ENCODE peak calls at places on chromosome 12, in six cellular contexts. E is ovary, G is A549, F is IMR-90, O is spleen, P is upper lobe of left lung. R is an unnamed sample.

GRCh38 chr12:11408096-11408495 is 12.7 kb upstream of the PRB2 start:
- DNase-seq in G (no peak), P (no peak), O (no peak), E (no peak), F (no peak), R (no peak)

GRCh38 chr12:3795096-3795799 is 42.3 kb upstream of the CRACR2A start:
- DNase-seq in O (no peak), F (no peak), G (no peak), E (no peak), P (no peak), R (no peak)

GRCh38 chr12:51391047-51391837 is at the start of gene GALNT6:
- DNase-seq in P (peak; percentile 69), F (no peak), G (peak; percentile 51), O (peak; percentile 92), E (no peak), R (no peak)

GRCh38 chr12:114920828-114921579 is 237.0 kb upstream of the TBX3 start:
- DNase-seq in E (no peak), G (no peak), P (no peak), O (no peak), F (peak; percentile 46), R (no peak)

GRCh38 chr12:10154145-10154496 is 17.8 kb downstream of the OLR1 start:
- DNase-seq in G (no peak), O (no peak), E (no peak), F (no peak), P (no peak), R (no peak)

GRCh38 chr12:25723921-25724491 is 170.9 kb upstream of the LMNTD1 start:
- DNase-seq in G (no peak), E (no peak), F (no peak), P (no peak), O (no peak), R (no peak)

GRCh38 chr12:19382111-19382526 is 57.2 kb upstream of the AEBP2 start:
- DNase-seq in O (peak; percentile 32), P (no peak), G (peak; percentile 87), F (peak; percentile 93), E (no peak), R (no peak)

GRCh38 chr12:44672042-44672441 is 204.1 kb downstream of the NELL2 start:
- DNase-seq in E (no peak), F (no peak), P (no peak), O (peak; percentile 59), G (no peak), R (no peak)

DNA sequence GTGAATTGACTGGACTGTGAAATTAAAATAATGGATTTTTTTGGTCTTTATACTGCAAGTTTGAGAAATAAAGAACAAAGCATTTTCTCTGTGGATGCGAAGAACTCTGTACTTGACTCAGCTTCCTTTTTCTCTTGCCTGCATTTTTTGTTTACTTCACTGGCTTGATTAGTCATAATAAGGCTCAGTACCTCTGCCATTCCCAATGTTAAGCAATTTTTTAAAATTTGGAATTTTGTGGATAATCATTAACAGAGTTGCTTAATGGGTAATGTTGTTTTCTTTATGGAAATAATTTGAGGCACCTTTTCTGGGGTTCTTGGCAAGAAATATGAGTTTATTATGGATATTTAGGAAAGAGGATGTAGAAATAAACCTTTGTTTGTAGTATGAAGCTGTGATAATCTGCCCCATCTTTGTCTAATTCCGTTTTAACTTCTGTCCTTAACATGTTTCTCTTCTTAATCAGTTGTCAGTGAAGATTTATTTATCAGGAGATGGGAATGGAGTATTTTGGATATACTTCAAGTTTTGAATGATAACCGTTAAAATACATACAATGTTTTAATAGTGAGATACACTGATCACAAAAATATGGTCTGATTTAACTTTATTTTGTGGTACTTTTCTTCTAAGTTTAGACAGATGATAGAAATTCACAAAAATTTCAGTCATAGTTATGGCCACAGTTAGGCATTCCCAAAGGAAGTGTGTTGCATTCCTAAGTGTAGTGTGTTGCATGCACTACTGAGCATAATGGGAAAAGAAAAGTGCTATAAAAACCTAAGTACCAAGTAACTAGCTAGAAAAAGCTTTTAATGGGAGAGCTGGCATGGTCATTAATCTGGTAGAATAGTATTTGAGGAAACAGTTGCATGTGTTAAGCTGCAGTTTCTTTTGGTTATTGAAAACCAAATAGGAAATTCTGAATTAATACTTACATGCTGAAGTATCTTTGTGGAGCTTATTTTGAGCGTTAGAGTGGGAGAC is 27.7 kb downstream of the WNK1 start:
- DNase-seq in O (no peak), E (no peak), P (no peak), F (peak; percentile 74), G (peak; percentile 35), R (no peak)
- H3K4me3 ChIP-seq in O (no peak overlapping the region), E (no peak overlapping the region), P (no peak overlapping the region), F (no peak overlapping the region), G (peak overlapping the region; percentile 23), R (peak overlapping the region; percentile 5)

DNA sequence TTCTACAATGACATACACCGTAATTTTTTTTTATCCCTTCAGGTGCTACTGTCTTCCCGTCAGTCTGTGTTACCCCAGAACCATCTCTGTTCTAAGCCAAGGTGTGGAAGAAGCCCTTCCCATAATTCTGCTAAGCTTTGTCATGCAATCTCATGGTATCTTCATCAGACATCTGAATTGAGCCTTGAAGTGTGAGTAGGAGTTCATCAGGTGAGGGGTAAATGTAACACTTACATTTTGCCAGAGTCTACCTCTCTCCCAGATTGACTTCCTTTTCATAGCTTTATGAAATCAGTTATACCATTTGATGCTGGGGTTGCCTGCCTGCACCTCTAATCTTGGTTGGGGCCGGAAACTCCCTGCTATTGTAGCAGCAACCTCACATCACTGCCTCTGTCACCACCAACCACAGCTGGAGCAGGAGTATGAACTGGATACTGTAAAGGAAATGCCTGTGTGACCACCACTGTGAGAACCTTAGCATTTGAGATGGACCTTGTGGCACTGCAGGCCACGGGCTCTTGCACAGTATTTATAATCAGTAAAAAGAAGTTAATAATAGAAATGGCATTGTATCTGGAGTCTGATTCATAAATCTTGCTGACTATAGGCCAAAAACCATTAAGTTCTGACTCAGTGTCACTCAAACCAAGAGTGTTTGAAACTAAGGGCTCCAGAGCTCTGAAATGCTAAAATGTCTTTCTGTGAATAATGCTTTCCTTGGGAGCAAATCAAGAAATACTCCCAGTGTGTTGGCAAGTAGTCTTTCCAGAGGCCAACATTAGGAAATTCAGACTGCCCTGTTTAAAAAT is 58.6 kb upstream of the STK38L start:
- DNase-seq in P (no peak), F (peak; percentile 91), O (no peak), E (no peak), G (no peak), R (no peak)
- TF ChIP-seq POLR2A in P (no peak), F (no peak), O (no peak), E (no peak), G (no peak), R (no peak)

GRCh38 chr12:79954037-79954436 is 19.1 kb upstream of the PPP1R12A start:
- DNase-seq in F (no peak), E (no peak), P (no peak), G (no peak), O (no peak), R (no peak)
- H3K27ac ChIP-seq in F (no peak overlapping the region), E (no peak overlapping the region), P (no peak overlapping the region), G (no peak overlapping the region), O (no peak overlapping the region), R (no peak overlapping the region)

GRCh38 chr12:100716658-100716948 is 78.0 kb upstream of the ANO4 start:
- DNase-seq in G (no peak), O (no peak), P (no peak), F (no peak), E (no peak), R (no peak)
- H3K4me3 ChIP-seq in G (no peak overlapping the region), O (no peak overlapping the region), P (peak overlapping the region; percentile 27), F (peak overlapping the region; percentile 33), E (no peak overlapping the region), R (peak overlapping the region; percentile 46)

GRCh38 chr12:108514973-108515814 is at the start of gene FICD:
- DNase-seq in O (peak; percentile 100), P (peak; percentile 100), F (peak; percentile 96), E (peak; percentile 100), G (peak; percentile 95), R (peak; percentile 100)
- TF ChIP-seq POLR2A in O (no peak), P (no peak), F (peak; percentile 77), E (no peak), G (peak; percentile 53), R (peak; percentile 71)

GRCh38 chr12:113399490-113399889 is 4.2 kb downstream of the SDS start:
- DNase-seq in O (no peak), F (no peak), G (no peak), E (no peak), P (no peak), R (no peak)
- H3K27ac ChIP-seq in O (no peak overlapping the region), F (no peak overlapping the region), G (no peak overlapping the region), E (no peak overlapping the region), P (no peak overlapping the region), R (no peak overlapping the region)

GRCh38 chr12:24562761-24563392 is 386.0 kb downstream of the BCAT1 start:
- DNase-seq in E (peak; percentile 74), G (peak; percentile 12), P (peak; percentile 35), O (peak; percentile 80), F (peak; percentile 54), R (peak; percentile 20)
- H3K4me3 ChIP-seq in E (peak overlapping the region; percentile 74), G (peak overlapping the region; percentile 56), P (peak overlapping the region; percentile 76), O (peak overlapping the region; percentile 58), F (peak overlapping the region; percentile 98), R (peak overlapping the region; percentile 72)

DNA sequence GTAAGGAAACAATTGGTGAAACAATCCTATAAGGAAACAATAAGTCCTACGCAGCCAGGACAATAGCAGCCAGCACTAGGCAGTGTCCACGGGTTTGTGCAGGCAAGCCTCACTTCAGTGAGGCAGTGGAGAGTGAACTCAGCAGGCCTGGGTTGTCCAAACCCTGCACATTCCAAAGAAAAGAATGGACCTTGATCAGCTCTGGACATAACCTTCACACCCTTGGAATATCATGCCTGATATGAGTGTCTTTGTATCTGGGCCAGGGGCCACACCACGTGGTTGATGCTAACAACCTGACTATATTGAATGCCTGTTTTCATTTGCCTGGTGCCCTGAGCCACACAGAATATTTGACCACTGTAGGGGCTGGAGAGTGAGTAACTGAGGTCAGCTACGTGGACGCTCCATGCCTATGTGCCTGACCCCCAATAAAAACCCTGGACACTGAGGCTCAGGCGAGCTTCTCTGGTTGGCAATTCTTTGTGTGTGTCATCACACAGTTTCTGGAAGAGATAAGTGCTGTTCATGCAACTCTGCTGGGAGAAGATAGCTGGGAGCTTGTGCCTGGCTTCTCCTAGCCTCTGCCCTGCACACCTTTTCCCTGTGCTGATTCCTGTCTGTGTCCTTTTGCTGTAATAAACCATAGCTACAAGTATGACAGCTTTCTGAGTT is 81.4 kb upstream of the NCOR2 start:
- DNase-seq in P (no peak), G (no peak), O (no peak), E (no peak), F (no peak), R (no peak)
- TF ChIP-seq POLR2A in P (no peak), G (no peak), O (no peak), E (no peak), F (no peak), R (no peak)